ENCODE peak calls at places on chromosomes 12 and 14, in four cellular contexts. O is AG10803, P is lower lobe of right lung, G is tibial artery. F is an unnamed sample.
A peak's percentile ranks its signal among the peaks of the same experiment; 100 is the strongest.

GRCh38 chr12:92432724-92433281 is 270.0 kb upstream of the PLEKHG7 start:
- DNase-seq in G (no peak), O (no peak), P (no peak), F (no peak)

GRCh38 chr12:113422030-113422900 is at the start of gene SDSL:
- DNase-seq in O (peak; percentile 71), G (peak; percentile 77), P (peak; percentile 85), F (peak; percentile 83)

GRCh38 chr12:113876160-113876559 is 90.0 kb downstream of the RBM19 start:
- DNase-seq in O (no peak), P (no peak), G (no peak), F (no peak)

GRCh38 chr12:23174917-23175316 is 549.9 kb downstream of the ETNK1 start:
- DNase-seq in G (no peak), O (no peak), P (no peak), F (no peak)

GRCh38 chr12:26429070-26429691 is 233.8 kb downstream of the SSPN start:
- DNase-seq in G (no peak), P (no peak), O (no peak), F (no peak)

GRCh38 chr14:96081767-96082400 is 42.7 kb downstream of the C14orf132 start:
- DNase-seq in O (no peak), G (peak; percentile 29), P (peak; percentile 4), F (no peak)

GRCh38 chr14:46887144-46887543 is 235.6 kb upstream of the RPL10L start:
- DNase-seq in P (no peak), G (no peak), O (no peak), F (no peak)

GRCh38 chr12:109105176-109105575 is 7.8 kb downstream of the UNG start:
- DNase-seq in G (no peak), O (no peak), P (no peak), F (no peak)

GRCh38 chr12:116454950-116455447 is 104.2 kb upstream of the MAP1LC3B2 start:
- DNase-seq in O (peak; percentile 94), P (no peak), G (no peak), F (peak; percentile 98)

GRCh38 chr14:70654609-70655008 is 12.9 kb downstream of the TTC9 start:
- DNase-seq in P (no peak), O (no peak), G (no peak), F (peak; percentile 10)

DNA sequence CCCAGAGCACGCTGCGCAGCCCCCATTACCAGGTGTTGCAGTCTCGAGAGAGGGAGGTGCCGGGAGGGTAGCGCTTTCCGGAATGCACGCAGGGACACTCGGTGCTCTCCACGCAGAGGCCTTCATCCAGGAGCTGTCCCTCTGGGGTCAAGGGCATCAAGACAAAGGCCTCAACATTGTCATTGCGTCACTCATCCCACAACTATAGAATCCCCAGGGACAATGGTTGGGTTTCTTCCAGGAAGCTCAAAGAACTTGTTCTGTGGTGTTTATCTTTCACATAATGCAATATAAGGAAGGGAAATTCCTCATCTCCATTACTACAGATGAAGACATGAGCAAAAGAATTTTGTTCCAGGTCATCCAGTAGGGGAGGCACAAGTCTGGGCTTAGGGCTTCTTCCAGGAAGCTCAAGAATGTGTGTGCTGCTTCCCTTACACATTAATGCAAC is 52.1 kb downstream of the VWF start:
- DNase-seq in G (no peak), P (no peak), O (peak; percentile 75), F (peak; percentile 66)
- TF ChIP-seq CTCF in G (no peak), P (peak; percentile 17), O (peak; percentile 41), F (peak; percentile 20)

DNA sequence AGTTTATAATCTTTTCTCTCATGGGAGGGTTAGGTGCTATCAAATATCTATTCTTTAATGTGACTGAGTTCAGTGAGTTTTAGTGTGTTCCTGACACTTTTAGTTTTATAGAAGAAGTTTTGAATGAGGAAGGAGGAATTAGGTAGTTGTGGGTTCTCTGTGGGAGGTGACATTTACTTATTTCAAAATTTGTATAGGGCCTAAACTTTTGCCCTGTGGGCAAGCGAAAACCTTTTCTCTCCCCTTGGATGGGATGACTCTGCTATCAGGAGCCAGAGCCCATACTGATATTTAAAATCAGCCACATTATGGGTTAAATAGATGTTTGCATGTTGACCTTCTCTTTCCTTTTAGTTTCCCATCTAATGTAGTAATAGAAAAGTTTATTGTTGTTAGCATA is 43.6 kb downstream of the SPATS2 start:
- DNase-seq in P (no peak), G (no peak), O (no peak), F (no peak)
- H3K4me3 ChIP-seq in P (no peak overlapping the region), G (no peak overlapping the region), O (no peak overlapping the region), F (no peak overlapping the region)

GRCh38 chr14:83004456-83005006 is 1470.9 kb upstream of the SEL1L start:
- DNase-seq in O (no peak), P (no peak), G (no peak), F (no peak)

GRCh38 chr14:82999802-83000201 is 1466.1 kb upstream of the SEL1L start:
- DNase-seq in O (no peak), G (no peak), P (no peak), F (peak; percentile 4)
- TF ChIP-seq CTCF in O (peak; percentile 34), G (peak; percentile 7), P (peak; percentile 19), F (peak; percentile 12)

GRCh38 chr14:91364524-91365270 is 52.9 kb downstream of the CCDC88C start:
- DNase-seq in P (no peak), G (no peak), O (no peak), F (no peak)
- H3K4me3 ChIP-seq in P (no peak overlapping the region), G (no peak overlapping the region), O (no peak overlapping the region), F (no peak overlapping the region)

DNA sequence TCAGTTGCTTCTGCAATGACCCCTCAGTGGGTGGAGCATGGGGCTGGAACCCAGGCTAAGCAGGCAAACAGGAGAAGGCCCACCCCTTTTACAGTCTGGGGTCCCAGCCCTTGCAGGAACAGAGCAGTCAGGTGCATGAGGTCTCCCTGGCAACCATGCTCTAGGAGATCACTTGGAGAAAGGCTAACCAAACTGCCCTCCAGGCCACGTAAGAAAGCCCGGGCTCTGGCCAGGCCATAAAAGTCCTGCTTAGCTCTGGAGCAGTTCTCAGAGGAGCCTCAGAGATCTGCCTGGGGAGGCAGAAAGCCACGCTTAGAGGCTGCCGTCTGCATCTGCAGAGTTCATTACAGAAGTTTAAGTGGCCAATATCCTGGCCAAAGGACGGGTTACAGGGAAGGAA is 15.0 kb upstream of the TC2N start:
- DNase-seq in P (no peak), G (no peak), O (no peak), F (no peak)
- TF ChIP-seq CTCF in P (no peak), G (no peak), O (no peak), F (no peak)

GRCh38 chr14:74654931-74655330 is 42.9 kb upstream of the LTBP2 start:
- DNase-seq in O (no peak), P (no peak), G (peak; percentile 64), F (no peak)
- H3K4me3 ChIP-seq in O (no peak overlapping the region), P (no peak overlapping the region), G (no peak overlapping the region), F (no peak overlapping the region)

GRCh38 chr12:122867701-122868461 is 28.0 kb downstream of the VPS37B start:
- DNase-seq in P (peak; percentile 52), G (peak; percentile 70), O (no peak), F (no peak)

GRCh38 chr12:122866950-122867607 is 28.8 kb downstream of the VPS37B start:
- DNase-seq in O (no peak), G (peak; percentile 58), P (no peak), F (no peak)

GRCh38 chr12:122866379-122866778 is 29.5 kb downstream of the VPS37B start:
- DNase-seq in O (no peak), G (peak; percentile 51), P (no peak), F (no peak)

GRCh38 chr12:122864894-122865253 is 29.6 kb downstream of the HIP1R start:
- DNase-seq in G (peak; percentile 46), P (no peak), O (no peak), F (no peak)

GRCh38 chr12:122865268-122866231 is 30.3 kb downstream of the HIP1R start:
- DNase-seq in G (peak; percentile 69), P (peak; percentile 63), O (no peak), F (no peak)
- TF ChIP-seq CTCF in G (peak; percentile 15), P (peak; percentile 32), O (peak; percentile 35), F (peak; percentile 31)